ENCODE peak calls at places on chromosome 6, in nine cellular contexts. D, N, X, J, L, M, U, I and P are unnamed samples.

GRCh38 chr6:143677891-143678737 is at the start of gene PHACTR2:
- DNase-seq in D (no peak), N (peak; percentile 91), X (peak; percentile 82), J (peak; percentile 77), L (peak; percentile 90), M (peak; percentile 87), U (peak; percentile 67), I (no peak), P (peak; percentile 51)

GRCh38 chr6:16130437-16130891 is 1.6 kb downstream of the MYLIP start:
- DNase-seq in D (no peak), N (no peak), X (no peak), J (no peak), L (no peak), M (peak; percentile 6), U (no peak), I (no peak), P (peak; percentile 39)

GRCh38 chr6:7784248-7784647 is 58.3 kb downstream of the BMP6 start:
- DNase-seq in D (no peak), N (no peak), X (no peak), J (no peak), L (no peak), M (no peak), U (no peak), I (no peak), P (no peak)

GRCh38 chr6:133184798-133185380 is 56.3 kb upstream of the EYA4 start:
- DNase-seq in D (no peak), N (no peak), X (no peak), J (peak; percentile 23), L (peak; percentile 60), M (peak; percentile 60), U (peak; percentile 23), I (no peak), P (peak; percentile 34)

GRCh38 chr6:25794784-25795183 is 37.1 kb downstream of the SLC17A1 start:
- DNase-seq in D (no peak), N (no peak), X (no peak), J (no peak), L (no peak), M (no peak), U (no peak), I (no peak), P (no peak)

GRCh38 chr6:31711233-31711632 is 3.9 kb upstream of the LY6G6D start:
- DNase-seq in D (no peak), N (no peak), X (no peak), J (no peak), L (no peak), M (no peak), U (no peak), I (no peak), P (no peak)

GRCh38 chr6:84860493-84860892 is 96.1 kb upstream of the TBX18 start:
- DNase-seq in D (no peak), N (no peak), X (no peak), J (no peak), L (no peak), M (no peak), U (no peak), I (no peak), P (no peak)

GRCh38 chr6:10599046-10599445 is 77.9 kb downstream of the GCNT2 start:
- DNase-seq in D (no peak), N (no peak), X (no peak), J (no peak), L (no peak), M (no peak), U (no peak), I (no peak), P (no peak)

GRCh38 chr6:49556429-49556837 is 6.0 kb downstream of the C6orf141 start:
- DNase-seq in D (no peak), N (no peak), X (no peak), J (peak; percentile 91), L (peak; percentile 65), M (peak; percentile 75), U (peak; percentile 87), I (peak; percentile 85), P (peak; percentile 99)

GRCh38 chr6:159729598-159729997 is 2.3 kb downstream of the WTAP start:
- DNase-seq in D (no peak), N (no peak), X (no peak), J (peak; percentile 26), L (peak; percentile 31), M (peak; percentile 34), U (no peak), I (no peak), P (no peak)
- H3K4me3 ChIP-seq in D (peak overlapping the region; percentile 24), N (no peak overlapping the region), X (peak overlapping the region; percentile 33), J (peak overlapping the region; percentile 89), L (peak overlapping the region; percentile 92), M (peak overlapping the region; percentile 84), U (peak overlapping the region; percentile 79), I (peak overlapping the region; percentile 28), P (peak overlapping the region; percentile 18)

DNA sequence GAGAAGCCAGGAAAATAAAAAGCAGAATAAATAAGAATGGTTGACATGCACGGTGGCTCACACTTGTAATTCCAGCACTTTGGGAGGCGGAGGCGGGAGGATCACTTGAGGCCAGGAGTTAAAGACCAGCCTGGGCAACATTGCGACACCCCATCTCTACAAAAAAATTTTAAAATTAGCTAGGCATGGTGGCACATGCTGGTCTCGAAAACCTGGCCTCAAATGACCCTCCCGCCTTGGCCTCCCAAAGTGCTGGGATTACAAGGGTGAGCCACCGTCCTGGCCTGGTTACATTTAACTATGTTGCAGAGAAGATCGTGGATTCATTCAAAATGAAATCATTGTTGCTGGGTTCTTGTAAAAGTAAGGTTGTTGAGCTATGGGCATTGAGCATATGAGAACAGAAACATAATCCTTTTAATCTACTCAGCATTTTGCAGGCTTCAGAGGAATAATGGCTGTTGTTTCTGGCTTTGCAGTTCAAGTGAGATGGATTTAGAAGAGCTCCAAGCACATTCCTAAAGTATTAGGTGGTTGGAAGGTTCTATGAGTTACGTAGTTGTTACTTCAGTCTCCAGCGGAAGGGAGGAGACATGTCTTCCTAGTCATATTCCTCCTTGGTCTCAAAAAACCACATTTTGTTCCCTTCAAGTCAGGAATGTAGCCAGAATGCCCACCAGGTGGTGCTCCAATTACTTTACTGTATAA is 45.6 kb upstream of the RAB23 start:
- DNase-seq in D (no peak), N (no peak), X (peak; percentile 52), J (peak; percentile 99), L (peak; percentile 99), M (peak; percentile 100), U (peak; percentile 83), I (peak; percentile 91), P (peak; percentile 97)
- TF ChIP-seq CTCF in D (peak; percentile 20), N (peak; percentile 56), X (peak; percentile 52), J (peak; percentile 61), L (peak; percentile 68), M (peak; percentile 59), U (peak; percentile 54), I (peak; percentile 66), P (peak; percentile 28)

GRCh38 chr6:149482542-149483261 is 2.1 kb downstream of the ZC3H12D start:
- DNase-seq in D (no peak), N (no peak), X (no peak), J (no peak), L (no peak), M (no peak), U (no peak), I (no peak), P (no peak)

GRCh38 chr6:149484733-149485700 is at the start of gene ZC3H12D:
- DNase-seq in D (no peak), N (no peak), X (no peak), J (peak; percentile 44), L (no peak), M (peak; percentile 17), U (peak; percentile 53), I (no peak), P (no peak)

GRCh38 chr6:149487316-149487715 is 2.5 kb upstream of the ZC3H12D start:
- DNase-seq in D (no peak), N (no peak), X (no peak), J (no peak), L (no peak), M (no peak), U (no peak), I (no peak), P (no peak)

GRCh38 chr6:149483302-149483701 is 1.5 kb downstream of the ZC3H12D start:
- DNase-seq in D (no peak), N (no peak), X (no peak), J (no peak), L (no peak), M (no peak), U (no peak), I (no peak), P (no peak)

DNA sequence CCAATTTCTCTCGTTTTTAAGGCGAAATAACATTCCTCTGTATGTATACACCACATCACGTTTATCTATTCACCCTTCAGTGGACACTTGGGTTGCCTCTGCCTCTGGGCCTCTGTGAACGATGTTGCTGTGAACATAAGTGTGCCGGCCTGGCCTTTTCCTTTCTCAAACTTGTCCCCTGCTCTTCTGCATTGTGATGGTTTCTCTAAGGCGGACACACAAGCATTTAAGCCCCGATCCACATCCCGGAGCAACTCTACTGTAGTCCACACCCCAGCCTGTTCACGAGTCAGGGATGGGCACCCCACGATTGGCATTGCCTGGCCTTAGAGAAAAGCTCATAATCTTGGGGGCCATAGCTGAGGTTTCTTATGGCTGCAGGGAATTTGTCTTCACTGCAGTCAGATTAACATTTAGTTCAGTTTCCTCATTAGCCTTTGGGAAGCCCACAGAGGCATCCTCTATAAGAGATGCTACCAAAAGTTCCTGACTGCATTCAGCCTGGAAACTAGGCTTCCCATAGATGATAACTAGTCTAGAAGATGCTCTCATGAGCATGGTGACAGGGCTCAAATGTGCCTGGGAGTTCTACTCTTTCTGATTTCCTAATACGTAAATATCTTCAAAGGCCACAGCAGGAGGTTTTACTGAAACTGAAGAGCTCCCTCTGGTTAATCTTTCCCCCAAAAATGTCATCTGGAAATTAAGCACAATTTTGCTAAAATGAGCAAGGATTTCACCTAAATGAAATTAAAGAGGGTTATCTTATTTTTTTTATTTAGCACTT is 772 bp downstream of the ZC3H12D start:
- DNase-seq in D (no peak), N (no peak), X (no peak), J (no peak), L (no peak), M (no peak), U (no peak), I (no peak), P (no peak)
- H3K4me3 ChIP-seq in D (no peak overlapping the region), N (no peak overlapping the region), X (no peak overlapping the region), J (no peak overlapping the region), L (no peak overlapping the region), M (no peak overlapping the region), U (no peak overlapping the region), I (no peak overlapping the region), P (no peak overlapping the region)

GRCh38 chr6:137472738-137473137 is 21.5 kb downstream of the OLIG3 start:
- DNase-seq in D (no peak), N (no peak), X (no peak), J (no peak), L (no peak), M (no peak), U (no peak), I (no peak), P (no peak)

GRCh38 chr6:137471951-137472350 is 22.2 kb downstream of the OLIG3 start:
- DNase-seq in D (no peak), N (no peak), X (no peak), J (no peak), L (no peak), M (no peak), U (no peak), I (no peak), P (no peak)

GRCh38 chr6:137473651-137474050 is 20.5 kb downstream of the OLIG3 start:
- DNase-seq in D (no peak), N (no peak), X (no peak), J (no peak), L (no peak), M (no peak), U (no peak), I (no peak), P (no peak)

GRCh38 chr6:137471497-137471896 is 22.7 kb downstream of the OLIG3 start:
- DNase-seq in D (no peak), N (no peak), X (no peak), J (no peak), L (no peak), M (no peak), U (no peak), I (no peak), P (no peak)

GRCh38 chr6:137475103-137475502 is 19.1 kb downstream of the OLIG3 start:
- DNase-seq in D (no peak), N (no peak), X (no peak), J (no peak), L (no peak), M (no peak), U (no peak), I (no peak), P (no peak)
- TF ChIP-seq CTCF in D (no peak), N (no peak), X (peak; percentile 60), J (peak; percentile 12), L (no peak), M (no peak), U (no peak), I (no peak), P (no peak)